ENCODE peak calls at places on chromosomes 5 and 9, in nine cellular contexts. V is HT1080; W is NCI-H1092 treated with DMSO at 0.1 percent for 48 hours; B is Calu3; J is activated CD4-positive, alpha-beta T cell treated with anti-CD3 and anti-CD28 coated beads, Interleukin-2, amount 50 U/mL, for 48 hours; A is D721Med; F is stimulated activated CD4-positive, alpha-beta T cell treated with anti-CD3 and anti-CD28 coated beads, Interleukin-2, amount 100 ng/mL, for 4 hours; L is T-helper 1 cell; U is right lobe of liver. X is an unnamed sample.

GRCh38 chr9:107410045-107410819 is 79.3 kb downstream of the KLF4 start:
- DNase-seq in V (no peak), W (no peak), B (no peak), J (no peak), A (no peak), F (no peak), L (no peak), U (no peak), X (no peak)

GRCh38 chr5:6402939-6403338 is 24.6 kb upstream of the MED10 start:
- DNase-seq in V (peak), W (no peak), B (no peak), J (no peak), A (no peak), F (no peak), L (no peak), U (no peak), X (no peak)

GRCh38 chr5:71537681-71538080 is 49.5 kb upstream of the MCCC2 start:
- DNase-seq in V (no peak), W (no peak), B (no peak), J (no peak), A (no peak), F (no peak), L (no peak), U (no peak), X (no peak)

GRCh38 chr9:136621019-136621733 is 41.5 kb upstream of the EGFL7 start:
- DNase-seq in V (no peak), W (no peak), B (no peak), J (no peak), A (no peak), F (no peak), L (no peak), U (no peak), X (no peak)

GRCh38 chr9:124291801-124292396 is 34.1 kb downstream of the NEK6 start:
- DNase-seq in V (no peak), W (no peak), B (no peak), J (peak), A (no peak), F (no peak), L (no peak), U (no peak), X (no peak)

GRCh38 chr5:177545487-177546261 is 8.7 kb downstream of the FAM193B start:
- DNase-seq in V (no peak), W (no peak), B (no peak), J (no peak), A (no peak), F (no peak), L (no peak), U (no peak), X (peak)

GRCh38 chr9:134384811-134385479 is 58.7 kb downstream of the RXRA start:
- DNase-seq in V (peak), W (no peak), B (no peak), J (no peak), A (no peak), F (no peak), L (no peak), U (no peak), X (no peak)

GRCh38 chr5:130279386-130279785 is 375.1 kb downstream of the CHSY3 start:
- DNase-seq in V (peak), W (no peak), B (no peak), J (no peak), A (no peak), F (no peak), L (no peak), U (no peak), X (no peak)

GRCh38 chr9:127245637-127246164 is 18.9 kb upstream of the GARNL3 start:
- DNase-seq in V (no peak), W (no peak), B (no peak), J (no peak), A (no peak), F (no peak), L (no peak), U (peak), X (no peak)

GRCh38 chr5:386432-387341 is 56.3 kb upstream of the EXOC3 start:
- DNase-seq in V (no peak), W (no peak), B (no peak), J (no peak), A (no peak), F (no peak), L (no peak), U (no peak), X (no peak)

GRCh38 chr5:54663876-54664275 is 146.3 kb downstream of the SNX18 start:
- DNase-seq in V (peak), W (no peak), B (peak), J (no peak), A (no peak), F (no peak), L (no peak), U (no peak), X (peak)

GRCh38 chr9:136554870-136555269 is 9.0 kb upstream of the NOTCH1 start:
- DNase-seq in V (no peak), W (peak), B (no peak), J (no peak), A (no peak), F (no peak), L (no peak), U (peak), X (no peak)

GRCh38 chr5:14730466-14730865 is 65.9 kb downstream of the OTULIN start:
- DNase-seq in V (no peak), W (no peak), B (no peak), J (no peak), A (no peak), F (no peak), L (no peak), U (no peak), X (no peak)

GRCh38 chr5:151384106-151384505 is 36.7 kb upstream of the SLC36A2 start:
- DNase-seq in V (peak), W (no peak), B (no peak), J (no peak), A (no peak), F (no peak), L (no peak), U (no peak), X (no peak)

GRCh38 chr9:79524266-79524665 is 47.5 kb upstream of the TLE4 start:
- DNase-seq in V (no peak), W (no peak), B (no peak), J (no peak), A (no peak), F (no peak), L (no peak), U (no peak), X (peak)

GRCh38 chr5:135038829-135039525 is 4.9 kb upstream of the PITX1 start:
- DNase-seq in V (no peak), W (no peak), B (peak), J (no peak), A (no peak), F (no peak), L (no peak), U (peak), X (no peak)

GRCh38 chr5:173795601-173796000 is 92.5 kb upstream of the CPEB4 start:
- DNase-seq in V (peak), W (no peak), B (peak), J (no peak), A (no peak), F (no peak), L (no peak), U (no peak), X (no peak)

GRCh38 chr9:112809351-112809848 is 58.8 kb downstream of the SNX30 start:
- DNase-seq in V (no peak), W (no peak), B (no peak), J (no peak), A (no peak), F (no peak), L (no peak), U (no peak), X (no peak)

GRCh38 chr9:72790934-72791333 is 161.9 kb downstream of the ALDH1A1 start:
- DNase-seq in V (no peak), W (no peak), B (no peak), J (no peak), A (no peak), F (no peak), L (no peak), U (no peak), X (no peak)

GRCh38 chr9:96068511-96068910 is 193.0 kb downstream of the ERCC6L2 start:
- DNase-seq in V (no peak), W (peak), B (no peak), J (no peak), A (no peak), F (no peak), L (no peak), U (peak), X (no peak)

GRCh38 chr9:29039258-29039657 is 1466.0 kb upstream of the C9orf72 start:
- DNase-seq in V (peak), W (no peak), B (no peak), J (no peak), A (no peak), F (no peak), L (no peak), U (no peak), X (no peak)

GRCh38 chr5:18305288-18305899 is 671.1 kb downstream of the TAF11L14 start:
- DNase-seq in V (no peak), W (peak), B (peak), J (no peak), A (peak), F (no peak), L (no peak), U (no peak), X (no peak)

GRCh38 chr9:124469011-124469832 is 19.0 kb downstream of the ADGRD2 start:
- DNase-seq in V (no peak), W (no peak), B (no peak), J (no peak), A (no peak), F (no peak), L (no peak), U (peak), X (no peak)

GRCh38 chr5:76041863-76042262 is 41.3 kb upstream of the SV2C start:
- DNase-seq in V (peak), W (no peak), B (peak), J (no peak), A (no peak), F (no peak), L (no peak), U (no peak), X (no peak)

GRCh38 chr5:132058646-132059042 is 1.8 kb upstream of the IL3 start:
- DNase-seq in V (no peak), W (no peak), B (no peak), J (no peak), A (peak), F (no peak), L (no peak), U (no peak), X (no peak)

GRCh38 chr9:91963711-91964240 is 13.7 kb upstream of the ROR2 start:
- DNase-seq in V (no peak), W (no peak), B (no peak), J (no peak), A (no peak), F (no peak), L (no peak), U (no peak), X (no peak)

GRCh38 chr9:5886114-5886939 is 4.4 kb upstream of the MLANA start:
- DNase-seq in V (peak), W (peak), B (peak), J (peak), A (peak), F (peak), L (peak), U (peak), X (no peak)

GRCh38 chr5:143008809-143009521 is 238.8 kb downstream of the ARHGAP26 start:
- DNase-seq in V (peak), W (peak), B (peak), J (peak), A (no peak), F (peak), L (peak), U (no peak), X (peak)

GRCh38 chr5:127400946-127401670 is 110.5 kb downstream of the MEGF10 start:
- DNase-seq in V (no peak), W (no peak), B (no peak), J (no peak), A (no peak), F (no peak), L (no peak), U (no peak), X (no peak)

GRCh38 chr5:95664204-95664786 is 17.7 kb downstream of the RFESD start:
- DNase-seq in V (peak), W (no peak), B (peak), J (peak), A (no peak), F (peak), L (no peak), U (no peak), X (no peak)

X was measured in GM04504.